ENCODE peak calls at places on chromosomes 16 and 17, in six cellular contexts. One of them, this sample, is unnamed.
A peak's percentile ranks its signal among the peaks of the same experiment; 100 is the strongest.

GRCh38 chr16:57999971-58000705 is at the start of gene ZNF319:
- DNase-seq in H1: no peak
- DNase-seq in HCT116: no peak
- DNase-seq in NT2/D1: no peak
- DNase-seq in GM12878: no peak
- DNase-seq in HepG2: no peak
- DNase-seq in this sample: peak; percentile 77

GRCh38 chr16:62602790-62603189 is 566.6 kb upstream of the CDH8 start:
- DNase-seq in H1: no peak
- DNase-seq in HCT116: no peak
- DNase-seq in NT2/D1: no peak
- DNase-seq in GM12878: no peak
- DNase-seq in HepG2: no peak
- DNase-seq in this sample: no peak

GRCh38 chr16:12697437-12697836 is 106.2 kb downstream of the CPPED1 start:
- DNase-seq in H1: no peak
- DNase-seq in HCT116: no peak
- DNase-seq in NT2/D1: no peak
- DNase-seq in GM12878: no peak
- DNase-seq in HepG2: no peak
- DNase-seq in this sample: no peak

GRCh38 chr17:28404007-28404406 is 2.0 kb downstream of the SLC46A1 start:
- DNase-seq in H1: no peak
- DNase-seq in HCT116: no peak
- DNase-seq in NT2/D1: no peak
- DNase-seq in GM12878: no peak
- DNase-seq in HepG2: no peak
- DNase-seq in this sample: no peak

GRCh38 chr17:49723423-49723822 is 15.7 kb upstream of the SLC35B1 start:
- DNase-seq in H1: no peak
- DNase-seq in HCT116: no peak
- DNase-seq in NT2/D1: no peak
- DNase-seq in GM12878: no peak
- DNase-seq in HepG2: no peak
- DNase-seq in this sample: no peak

GRCh38 chr17:8435245-8436168 is at the start of gene NDEL1:
- DNase-seq in H1: peak; percentile 91
- DNase-seq in HCT116: peak; percentile 92
- DNase-seq in NT2/D1: peak; percentile 94
- DNase-seq in GM12878: peak; percentile 81
- DNase-seq in HepG2: peak; percentile 92
- DNase-seq in this sample: peak; percentile 95

GRCh38 chr17:30997842-30998241 is 27.0 kb downstream of the RNF135 start:
- DNase-seq in H1: no peak
- DNase-seq in HCT116: no peak
- DNase-seq in NT2/D1: no peak
- DNase-seq in GM12878: no peak
- DNase-seq in HepG2: no peak
- DNase-seq in this sample: no peak

GRCh38 chr16:65648111-65648510 is 526.2 kb upstream of the CDH11 start:
- DNase-seq in H1: no peak
- DNase-seq in HCT116: no peak
- DNase-seq in NT2/D1: no peak
- DNase-seq in GM12878: no peak
- DNase-seq in HepG2: no peak
- DNase-seq in this sample: no peak

GRCh38 chr17:31373150-31374082 is 18.1 kb upstream of the RAB11FIP4 start:
- DNase-seq in H1: no peak
- DNase-seq in HCT116: peak; percentile 8
- DNase-seq in NT2/D1: no peak
- DNase-seq in GM12878: peak; percentile 31
- DNase-seq in HepG2: peak; percentile 42
- DNase-seq in this sample: peak; percentile 35

GRCh38 chr17:38315497-38315896 is 18.5 kb downstream of the MRPL45 start:
- DNase-seq in H1: no peak
- DNase-seq in HCT116: no peak
- DNase-seq in NT2/D1: no peak
- DNase-seq in GM12878: no peak
- DNase-seq in HepG2: no peak
- DNase-seq in this sample: no peak

GRCh38 chr16:71867934-71868333 is 16.0 kb downstream of the ZNF821 start:
- DNase-seq in H1: no peak
- DNase-seq in HCT116: no peak
- DNase-seq in NT2/D1: no peak
- DNase-seq in GM12878: no peak
- DNase-seq in HepG2: peak; percentile 21
- DNase-seq in this sample: no peak

GRCh38 chr17:82095777-82096708 is 2.0 kb downstream of the FASN start:
- DNase-seq in H1: no peak
- DNase-seq in HCT116: no peak
- DNase-seq in NT2/D1: no peak
- DNase-seq in GM12878: no peak
- DNase-seq in HepG2: no peak
- DNase-seq in this sample: no peak

GRCh38 chr16:19003935-19004334 is 20.2 kb downstream of the TMC7 start:
- DNase-seq in H1: no peak
- DNase-seq in HCT116: no peak
- DNase-seq in NT2/D1: no peak
- DNase-seq in GM12878: no peak
- DNase-seq in HepG2: peak; percentile 53
- DNase-seq in this sample: no peak

GRCh38 chr16:974001-974601 is 3.3 kb upstream of the LMF1 start:
- DNase-seq in H1: no peak
- DNase-seq in HCT116: no peak
- DNase-seq in NT2/D1: no peak
- DNase-seq in GM12878: no peak
- DNase-seq in HepG2: no peak
- DNase-seq in this sample: no peak

GRCh38 chr16:62277942-62278341 is 241.7 kb upstream of the CDH8 start:
- DNase-seq in H1: no peak
- DNase-seq in HCT116: no peak
- DNase-seq in NT2/D1: no peak
- DNase-seq in GM12878: no peak
- DNase-seq in HepG2: no peak
- DNase-seq in this sample: no peak

GRCh38 chr17:28193241-28193640 is 125.8 kb upstream of the TMEM97 start:
- DNase-seq in H1: no peak
- DNase-seq in HCT116: no peak
- DNase-seq in NT2/D1: no peak
- DNase-seq in GM12878: no peak
- DNase-seq in HepG2: no peak
- DNase-seq in this sample: no peak

GRCh38 chr16:56986361-56986760 is 3.0 kb upstream of the NLRC5 start:
- DNase-seq in H1: no peak
- DNase-seq in HCT116: no peak
- DNase-seq in NT2/D1: no peak
- DNase-seq in GM12878: no peak
- DNase-seq in HepG2: no peak
- DNase-seq in this sample: no peak

GRCh38 chr17:76547183-76547641 is 7.4 kb downstream of the PRCD start:
- DNase-seq in H1: no peak
- DNase-seq in HCT116: no peak
- DNase-seq in NT2/D1: peak; percentile 40
- DNase-seq in GM12878: no peak
- DNase-seq in HepG2: peak; percentile 74
- DNase-seq in this sample: peak; percentile 82

DNA sequence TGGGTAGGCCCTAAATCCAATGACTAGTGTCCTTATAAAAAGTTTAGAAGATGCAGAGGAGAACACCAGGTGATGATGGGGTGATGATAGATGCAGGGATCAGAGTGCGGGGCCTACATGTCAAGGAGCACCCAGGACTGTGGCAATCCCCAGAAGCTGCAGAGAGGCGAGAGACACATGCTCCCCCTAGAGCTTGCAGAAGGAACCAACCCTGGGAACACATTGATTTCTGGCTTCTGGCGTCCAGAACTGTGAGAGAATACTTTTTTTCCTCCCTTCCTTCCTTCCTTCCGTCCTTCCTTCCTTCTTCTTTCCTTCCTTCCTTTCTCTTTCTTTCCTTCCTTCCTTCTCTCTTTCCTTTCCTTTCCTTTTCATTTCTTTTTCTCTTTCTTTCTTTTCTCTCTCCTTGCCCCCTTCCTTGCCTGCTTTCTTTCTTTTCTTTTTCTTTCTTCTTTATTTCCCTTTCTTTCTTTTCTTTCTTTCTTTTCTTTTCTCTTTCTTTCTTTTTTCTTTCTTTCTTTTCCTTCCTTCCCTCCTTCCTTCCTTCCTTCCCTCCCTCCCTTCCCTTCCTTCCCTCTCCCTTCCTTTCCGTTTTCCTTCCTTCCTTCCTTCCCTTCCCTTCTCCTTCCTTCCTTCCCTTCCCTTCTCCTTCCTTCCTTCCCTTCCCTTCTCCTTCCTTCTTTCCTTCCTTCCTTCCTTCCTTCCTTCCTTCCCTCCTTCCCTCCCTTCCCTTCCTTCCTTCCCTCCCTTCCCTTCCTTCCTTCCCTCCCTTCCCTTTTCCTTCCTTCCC is 134.3 kb downstream of the HAPSTR1 start:
- DNase-seq in H1: no peak
- DNase-seq in HCT116: peak; percentile 12
- DNase-seq in NT2/D1: peak; percentile 32
- DNase-seq in GM12878: no peak
- DNase-seq in HepG2: peak; percentile 59
- DNase-seq in this sample: peak; percentile 33
- TF ChIP-seq ZNF274 in H1: no peak
- TF ChIP-seq ZNF274 in HCT116: no peak
- TF ChIP-seq ZNF274 in NT2/D1: no peak
- TF ChIP-seq ZNF274 in GM12878: no peak
- TF ChIP-seq ZNF274 in HepG2: no peak
- TF ChIP-seq ZNF274 in this sample: no peak

GRCh38 chr16:84823484-84823883 is 3.7 kb downstream of the CRISPLD2 start:
- DNase-seq in H1: no peak
- DNase-seq in HCT116: no peak
- DNase-seq in NT2/D1: no peak
- DNase-seq in GM12878: no peak
- DNase-seq in HepG2: no peak
- DNase-seq in this sample: no peak
- H3K27me3 ChIP-seq in H1: peaks cover 26% of the 10 kb centered on the region
- H3K27me3 ChIP-seq in HCT116: no peaks in the 10 kb centered on the region
- H3K27me3 ChIP-seq in NT2/D1: peaks cover 29% of the 10 kb centered on the region
- H3K27me3 ChIP-seq in GM12878: peaks cover 11% of the 10 kb centered on the region
- H3K27me3 ChIP-seq in HepG2: peaks cover 16% of the 10 kb centered on the region
- H3K27me3 ChIP-seq in this sample: peaks cover 72% of the 10 kb centered on the region

GRCh38 chr17:22492331-22492730 is 800.0 kb downstream of the KCNJ18 start:
- DNase-seq in H1: no peak
- DNase-seq in HCT116: no peak
- DNase-seq in NT2/D1: no peak
- DNase-seq in GM12878: no peak
- DNase-seq in HepG2: no peak
- DNase-seq in this sample: no peak
- TF ChIP-seq ZNF274 in H1: no peak
- TF ChIP-seq ZNF274 in HCT116: no peak
- TF ChIP-seq ZNF274 in NT2/D1: no peak
- TF ChIP-seq ZNF274 in GM12878: no peak
- TF ChIP-seq ZNF274 in HepG2: no peak
- TF ChIP-seq ZNF274 in this sample: no peak

DNA sequence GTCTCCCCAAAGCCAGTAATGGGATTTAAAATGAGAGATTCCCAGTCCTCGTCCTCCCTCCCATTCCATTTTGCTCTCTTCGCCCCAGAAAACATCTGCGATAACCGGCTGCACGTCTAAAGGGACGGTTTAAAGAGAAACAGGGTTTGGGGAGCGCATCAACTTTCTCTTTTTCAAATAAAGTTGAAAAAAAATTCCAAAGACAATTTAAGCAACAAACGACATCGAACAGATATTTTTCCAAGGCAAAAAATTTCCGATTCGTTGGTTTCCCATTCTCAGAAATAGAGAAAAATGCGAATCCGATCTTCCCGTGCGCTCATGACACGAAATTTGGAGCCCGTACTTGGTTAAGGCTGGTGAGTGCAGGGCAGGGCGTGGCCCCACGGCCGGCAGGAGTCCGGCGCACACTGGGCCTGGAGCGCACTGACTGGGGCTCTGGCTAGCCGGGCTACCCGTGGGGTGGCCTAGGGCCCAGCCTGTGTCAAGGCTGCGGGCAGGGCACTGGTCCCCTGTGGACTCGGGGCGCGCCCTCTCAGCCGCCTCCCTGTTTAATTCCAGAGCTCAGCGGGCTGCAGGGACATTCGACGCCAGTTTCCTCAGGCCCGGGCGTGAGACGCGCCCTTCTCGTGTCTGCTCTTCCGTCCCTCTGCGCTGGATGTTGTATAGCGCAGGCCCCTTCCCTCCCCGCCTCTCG is 17.8 kb upstream of the ZFHX3 start:
- DNase-seq in H1: no peak
- DNase-seq in HCT116: no peak
- DNase-seq in NT2/D1: no peak
- DNase-seq in GM12878: no peak
- DNase-seq in HepG2: no peak
- DNase-seq in this sample: no peak
- H3K27me3 ChIP-seq in H1: peaks cover 100% of the 10 kb centered on the region
- H3K27me3 ChIP-seq in HCT116: no peaks in the 10 kb centered on the region
- H3K27me3 ChIP-seq in NT2/D1: peaks cover 98% of the 10 kb centered on the region
- H3K27me3 ChIP-seq in GM12878: peaks cover 24% of the 10 kb centered on the region
- H3K27me3 ChIP-seq in HepG2: no peaks in the 10 kb centered on the region
- H3K27me3 ChIP-seq in this sample: peaks cover 17% of the 10 kb centered on the region

DNA sequence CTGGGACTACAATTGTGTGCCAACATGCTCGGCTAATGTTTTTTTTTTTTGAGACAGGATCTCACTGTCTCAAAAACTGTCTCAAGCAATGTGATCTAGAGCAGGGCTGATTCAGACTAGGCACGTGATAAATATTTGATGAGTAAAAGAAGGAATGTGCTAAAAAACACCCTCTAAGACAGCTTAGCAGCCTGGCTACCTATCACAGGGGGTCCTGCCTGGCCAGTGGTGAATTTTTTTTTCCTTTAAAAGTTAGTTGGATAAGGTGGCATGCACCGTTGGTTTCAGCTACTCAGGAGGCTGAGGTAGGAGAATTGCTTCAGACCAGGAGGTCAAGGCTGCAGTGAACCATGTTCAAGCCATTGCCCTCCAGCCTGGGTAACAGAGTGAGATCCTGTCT is 14.8 kb upstream of the GPATCH8 start:
- DNase-seq in H1: no peak
- DNase-seq in HCT116: no peak
- DNase-seq in NT2/D1: no peak
- DNase-seq in GM12878: no peak
- DNase-seq in HepG2: no peak
- DNase-seq in this sample: no peak
- TF ChIP-seq ZNF274 in H1: no peak
- TF ChIP-seq ZNF274 in HCT116: no peak
- TF ChIP-seq ZNF274 in NT2/D1: no peak
- TF ChIP-seq ZNF274 in GM12878: no peak
- TF ChIP-seq ZNF274 in HepG2: no peak
- TF ChIP-seq ZNF274 in this sample: no peak

GRCh38 chr17:36923814-36924221 is 13.5 kb upstream of the LHX1 start:
- DNase-seq in H1: no peak
- DNase-seq in HCT116: no peak
- DNase-seq in NT2/D1: no peak
- DNase-seq in GM12878: no peak
- DNase-seq in HepG2: no peak
- DNase-seq in this sample: no peak
- H3K27me3 ChIP-seq in H1: peaks cover 13% of the 10 kb centered on the region
- H3K27me3 ChIP-seq in HCT116: no peaks in the 10 kb centered on the region
- H3K27me3 ChIP-seq in NT2/D1: no peaks in the 10 kb centered on the region
- H3K27me3 ChIP-seq in GM12878: peaks cover 3% of the 10 kb centered on the region
- H3K27me3 ChIP-seq in HepG2: peaks cover 1% of the 10 kb centered on the region
- H3K27me3 ChIP-seq in this sample: no peaks in the 10 kb centered on the region